ENCODE peak calls at places on chromosomes 12 and 14, in six cellular contexts. D is SK-N-SH, W is SK-N-MC, N is PC-3, R is mesendoderm, L is adipocyte. Q is an unnamed sample.

GRCh38 chr12:88570103-88570502 is 10.2 kb downstream of the KITLG start:
- DNase-seq in D (no peak), W (no peak), N (no peak), R (peak), L (peak), Q (no peak)

GRCh38 chr14:50757702-50758101 is 73.3 kb downstream of the NIN start:
- DNase-seq in D (no peak), W (no peak), N (no peak), R (no peak), L (no peak), Q (no peak)

GRCh38 chr12:117190210-117190781 is at the start of gene FBXO21:
- DNase-seq in D (peak), W (peak), N (peak), R (peak), L (peak), Q (peak)

GRCh38 chr14:105086833-105087307 is 21.6 kb upstream of the GPR132 start:
- DNase-seq in D (peak), W (no peak), N (peak), R (peak), L (peak), Q (peak)

GRCh38 chr14:99217556-99217955 is 54.4 kb downstream of the BCL11B start:
- DNase-seq in D (no peak), W (no peak), N (no peak), R (no peak), L (no peak), Q (no peak)

GRCh38 chr12:114670257-114670955 is 13.6 kb downstream of the TBX3 start:
- DNase-seq in D (no peak), W (no peak), N (peak), R (peak), L (peak), Q (no peak)

GRCh38 chr12:106118-106561 is 39.6 kb downstream of the IQSEC3 start:
- DNase-seq in D (no peak), W (no peak), N (no peak), R (peak), L (no peak), Q (peak)

GRCh38 chr12:131755305-131756113 is 44.6 kb downstream of the SFSWAP start:
- DNase-seq in D (peak), W (no peak), N (peak), R (peak), L (peak), Q (no peak)

GRCh38 chr14:51488569-51489220 is 163.0 kb upstream of the FRMD6 start:
- DNase-seq in D (no peak), W (no peak), N (no peak), R (no peak), L (no peak), Q (no peak)

GRCh38 chr12:26746315-26746714 is 86.7 kb downstream of the ITPR2 start:
- DNase-seq in D (no peak), W (no peak), N (peak), R (peak), L (peak), Q (peak)

GRCh38 chr14:34614638-34615037 is 15.3 kb downstream of the SNX6 start:
- DNase-seq in D (no peak), W (no peak), N (no peak), R (no peak), L (no peak), Q (no peak)

GRCh38 chr14:69034612-69035262 is 55.6 kb upstream of the ACTN1 start:
- DNase-seq in D (no peak), W (no peak), N (no peak), R (peak), L (peak), Q (no peak)

GRCh38 chr12:5438671-5439200 is 6.8 kb downstream of the NTF3 start:
- DNase-seq in D (no peak), W (no peak), N (no peak), R (peak), L (no peak), Q (peak)

GRCh38 chr14:40842816-40843215 is 763.9 kb upstream of the LRFN5 start:
- DNase-seq in D (no peak), W (no peak), N (no peak), R (peak), L (no peak), Q (no peak)

GRCh38 chr14:73227812-73228781 is 9.2 kb upstream of the PAPLN start:
- DNase-seq in D (peak), W (no peak), N (peak), R (peak), L (peak), Q (peak)

GRCh38 chr14:69994002-69994401 is 114.8 kb downstream of the SMOC1 start:
- DNase-seq in D (no peak), W (no peak), N (no peak), R (no peak), L (no peak), Q (no peak)

GRCh38 chr14:30995674-30996073 is 29.8 kb upstream of the AP4S1 start:
- DNase-seq in D (no peak), W (no peak), N (no peak), R (no peak), L (no peak), Q (no peak)

GRCh38 chr12:32533971-32534590 is 134.7 kb downstream of the FGD4 start:
- DNase-seq in D (peak), W (no peak), N (peak), R (peak), L (peak), Q (peak)

GRCh38 chr14:51597511-51597920 is 54.2 kb upstream of the FRMD6 start:
- DNase-seq in D (no peak), W (no peak), N (no peak), R (no peak), L (no peak), Q (no peak)

GRCh38 chr14:32588448-32589320 is 259.6 kb downstream of the AKAP6 start:
- DNase-seq in D (peak), W (peak), N (peak), R (peak), L (peak), Q (peak)

GRCh38 chr14:72946491-72946890 is 20.2 kb downstream of the DCAF4 start:
- DNase-seq in D (no peak), W (no peak), N (peak), R (no peak), L (peak), Q (no peak)

GRCh38 chr12:47376937-47377336 is 297.2 kb upstream of the AMIGO2 start:
- DNase-seq in D (no peak), W (no peak), N (peak), R (no peak), L (no peak), Q (no peak)
- H3K9ac ChIP-seq in D (peak), W (no peak), N (no peak), R (no peak), L (peak), Q (no peak)

DNA sequence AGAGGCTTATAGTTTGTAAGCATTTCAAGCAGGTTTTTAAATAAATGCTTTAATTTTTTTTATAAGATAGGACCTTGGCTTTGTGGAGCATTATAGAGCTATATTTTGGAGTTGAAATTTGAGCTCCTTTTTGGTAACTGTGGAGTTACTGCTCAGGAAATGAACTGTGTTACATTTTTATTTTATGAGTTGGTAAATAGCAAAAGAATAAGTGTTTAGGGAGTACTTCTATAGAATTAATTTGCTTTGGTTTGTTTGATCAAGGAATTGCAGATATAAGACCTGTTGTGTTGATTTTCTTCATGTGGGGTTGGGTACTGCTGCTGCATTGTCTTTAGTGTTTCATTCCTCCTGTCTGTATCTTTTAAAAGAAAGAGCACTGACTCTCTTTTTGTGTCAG is 3.5 kb downstream of the ATP2A2 start:
- DNase-seq in D (no peak), W (no peak), N (peak), R (no peak), L (peak), Q (no peak)
- H3K9ac ChIP-seq in D (peak), W (peak), N (peak), R (no peak), L (peak), Q (no peak)

GRCh38 chr14:97206948-97207347 is 409.8 kb downstream of the VRK1 start:
- DNase-seq in D (no peak), W (no peak), N (no peak), R (no peak), L (no peak), Q (no peak)
- H3K9ac ChIP-seq in D (no peak), W (no peak), N (no peak), R (no peak), L (no peak), Q (no peak)

GRCh38 chr12:6904280-6905276 is at the start of gene LRRC23:
- DNase-seq in D (peak), W (peak), N (peak), R (peak), L (peak), Q (peak)

GRCh38 chr12:6912164-6912956 is 2.0 kb upstream of the ENO2 start:
- DNase-seq in D (no peak), W (no peak), N (no peak), R (no peak), L (no peak), Q (no peak)

GRCh38 chr12:6914246-6914947 is at the start of gene ENO2:
- DNase-seq in D (peak), W (no peak), N (peak), R (peak), L (peak), Q (no peak)

GRCh38 chr12:6905414-6906040 is 905 bp downstream of the LRRC23 start:
- DNase-seq in D (no peak), W (no peak), N (no peak), R (no peak), L (no peak), Q (no peak)

GRCh38 chr12:6909421-6910145 is 4.8 kb upstream of the ENO2 start:
- DNase-seq in D (no peak), W (no peak), N (no peak), R (no peak), L (no peak), Q (no peak)
- H3K9ac ChIP-seq in D (no peak), W (no peak), N (no peak), R (no peak), L (no peak), Q (no peak)

GRCh38 chr14:61615743-61616523 is 79.4 kb upstream of the HIF1A start:
- DNase-seq in D (no peak), W (no peak), N (peak), R (no peak), L (peak), Q (peak)

GRCh38 chr14:61616524-61617185 is 78.7 kb upstream of the HIF1A start:
- DNase-seq in D (no peak), W (no peak), N (peak), R (no peak), L (peak), Q (peak)

GRCh38 chr14:61619494-61619893 is 75.8 kb upstream of the HIF1A start:
- DNase-seq in D (no peak), W (no peak), N (no peak), R (no peak), L (no peak), Q (no peak)

GRCh38 chr14:61620130-61620946 is 75.0 kb upstream of the HIF1A start:
- DNase-seq in D (no peak), W (no peak), N (peak), R (no peak), L (peak), Q (peak)

DNA sequence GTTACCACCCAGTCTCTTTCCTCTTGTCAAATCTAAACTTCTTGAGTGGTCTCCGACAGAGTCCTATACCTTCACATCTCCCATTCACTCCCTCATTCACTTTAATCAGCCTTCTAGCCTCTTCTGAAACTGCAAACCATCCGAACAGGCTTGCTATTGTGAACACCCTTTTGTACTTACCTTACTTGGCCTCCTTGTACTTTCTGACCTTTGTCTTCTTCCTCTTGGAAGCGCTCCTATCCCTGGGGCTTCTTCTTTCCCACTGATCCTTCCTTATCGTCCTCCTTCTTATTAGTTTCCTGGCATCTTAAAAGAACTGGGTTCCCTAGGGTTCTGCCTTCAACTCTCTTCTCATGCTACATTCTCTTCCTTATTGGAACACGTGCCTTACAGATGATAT is 76.9 kb upstream of the HIF1A start:
- DNase-seq in D (no peak), W (no peak), N (no peak), R (no peak), L (no peak), Q (no peak)
- H3K9ac ChIP-seq in D (no peak), W (no peak), N (no peak), R (no peak), L (peak), Q (no peak)

GRCh38 chr14:100616854-100617714 is 29.9 kb upstream of the BEGAIN start:
- DNase-seq in D (peak), W (no peak), N (no peak), R (no peak), L (no peak), Q (no peak)

GRCh38 chr14:100619382-100620305 is 32.4 kb upstream of the BEGAIN start:
- DNase-seq in D (peak), W (no peak), N (no peak), R (no peak), L (no peak), Q (no peak)

GRCh38 chr14:100618763-100619320 is 31.6 kb upstream of the BEGAIN start:
- DNase-seq in D (peak), W (no peak), N (no peak), R (no peak), L (no peak), Q (no peak)

GRCh38 chr14:100615736-100616695 is 28.8 kb upstream of the BEGAIN start:
- DNase-seq in D (no peak), W (no peak), N (no peak), R (no peak), L (no peak), Q (no peak)

DNA sequence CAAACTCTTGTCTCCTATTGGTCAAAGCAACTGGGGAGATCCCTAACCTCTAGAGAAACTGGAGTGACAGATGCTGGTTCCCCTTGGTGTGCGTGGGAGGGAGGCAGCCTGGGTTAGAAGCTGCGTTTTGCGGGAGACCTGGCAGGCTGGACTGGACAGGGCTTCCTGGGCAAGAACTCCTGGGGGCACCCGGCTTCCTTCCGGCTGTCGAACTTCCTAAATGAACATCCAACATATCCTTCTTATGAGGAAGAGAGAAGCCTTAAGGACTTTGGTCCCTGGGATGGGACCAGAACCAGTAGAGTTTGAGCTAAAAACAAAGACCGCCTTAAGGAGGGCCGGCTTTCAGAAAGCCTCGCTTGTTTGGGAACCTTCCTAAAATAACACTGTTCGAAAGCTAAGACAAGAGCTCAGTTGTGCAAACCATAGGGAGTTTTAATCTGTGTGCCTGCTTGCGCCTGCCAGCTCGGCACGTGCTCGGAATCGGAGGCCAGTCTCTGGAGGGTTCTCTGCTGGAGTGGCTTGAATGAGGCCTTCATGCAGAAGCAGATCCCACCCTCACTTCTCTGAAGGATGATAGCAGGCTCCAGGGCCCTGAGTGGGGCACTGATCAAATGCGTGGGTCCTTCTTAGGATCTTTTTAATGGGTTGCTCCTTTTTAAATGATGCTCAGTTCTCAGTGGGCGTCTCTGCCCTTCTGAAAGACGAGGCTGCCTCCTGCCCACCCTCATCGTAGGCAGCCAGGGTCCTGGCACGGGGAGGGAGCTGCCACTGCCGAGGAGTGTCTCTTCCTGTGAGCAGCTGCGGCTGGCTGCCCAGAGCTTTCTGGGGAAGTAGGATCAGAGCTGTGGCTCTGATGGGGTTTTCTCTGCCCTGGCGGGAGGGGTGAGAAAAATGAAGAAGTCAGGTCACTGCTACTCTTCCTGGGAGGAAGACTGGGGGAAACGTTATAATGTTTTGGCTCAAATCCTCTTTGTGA is 30.8 kb upstream of the BEGAIN start:
- DNase-seq in D (peak), W (no peak), N (no peak), R (no peak), L (peak), Q (no peak)
- H3K9ac ChIP-seq in D (no peak), W (no peak), N (no peak), R (no peak), L (no peak), Q (no peak)

GRCh38 chr14:53957739-53958138 is 1.1 kb upstream of the BMP4 start:
- DNase-seq in D (no peak), W (no peak), N (no peak), R (peak), L (no peak), Q (no peak)
- H3K9ac ChIP-seq in D (no peak), W (no peak), N (no peak), R (no peak), L (no peak), Q (no peak)

DNA sequence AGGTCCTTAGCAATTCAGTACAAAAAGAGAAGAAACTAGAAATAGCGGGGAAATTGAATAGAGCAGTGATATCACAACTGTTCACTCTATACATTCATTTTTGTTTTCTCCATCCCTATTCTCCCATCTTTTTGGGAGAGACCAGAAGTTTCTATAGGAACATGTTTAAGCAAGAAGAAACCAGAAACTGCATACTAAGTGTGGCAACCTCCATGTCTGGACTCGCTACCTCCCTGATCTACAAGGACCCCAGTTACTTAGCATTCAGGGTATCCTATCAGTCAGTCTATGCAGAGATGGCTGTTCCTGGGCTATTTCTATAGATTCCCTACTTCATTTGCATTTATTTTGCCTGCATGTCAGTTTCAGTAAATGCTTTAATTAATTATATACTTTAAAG is 178.6 kb downstream of the PHLDA1 start:
- DNase-seq in D (no peak), W (no peak), N (no peak), R (no peak), L (no peak), Q (no peak)
- H3K9ac ChIP-seq in D (no peak), W (no peak), N (peak), R (no peak), L (no peak), Q (no peak)

GRCh38 chr14:37036669-37037341 is 135.6 kb downstream of the SLC25A21 start:
- DNase-seq in D (no peak), W (no peak), N (peak), R (no peak), L (peak), Q (no peak)
- H3K9ac ChIP-seq in D (no peak), W (no peak), N (no peak), R (no peak), L (no peak), Q (no peak)

DNA sequence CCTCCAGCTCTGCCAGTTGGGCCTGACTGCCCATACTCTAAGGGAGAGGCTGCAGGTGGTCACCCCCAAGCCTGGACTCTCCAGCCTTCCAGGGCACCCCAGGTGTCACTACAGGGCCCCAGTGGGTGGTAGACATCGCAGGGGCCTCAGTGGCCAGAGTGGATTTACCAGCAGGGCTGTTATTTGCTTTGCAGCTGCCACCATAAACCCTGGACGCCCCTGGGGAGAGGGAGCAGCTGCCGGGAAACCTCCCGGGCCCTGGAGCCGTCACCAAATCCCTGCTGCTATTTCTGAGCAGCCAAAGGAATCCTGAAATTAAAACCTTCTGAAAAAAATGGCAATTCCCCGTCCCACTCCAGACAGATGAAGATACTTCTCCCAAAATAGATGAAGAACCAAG is 13.9 kb downstream of the TMEM119 start:
- DNase-seq in D (no peak), W (no peak), N (no peak), R (no peak), L (no peak), Q (no peak)
- H3K9ac ChIP-seq in D (no peak), W (no peak), N (no peak), R (no peak), L (peak), Q (no peak)